ENCODE peak calls at places on chromosomes 16 and 17, in seven cellular contexts. P is breast epithelium, R is left ventricle myocardium inferior, G is ovary, V is epithelial cell of esophagus, Y is mammary epithelial cell, N is pancreas. J is an unnamed sample.

GRCh38 chr17:61862105-61862574 is 1.2 kb downstream of the BRIP1 start:
- DNase-seq in P (no peak), N (no peak), G (no peak), Y (peak), V (peak), R (no peak), J (no peak)

GRCh38 chr17:39665642-39666221 is 583 bp downstream of the TCAP start:
- DNase-seq in N (no peak), R (no peak), V (peak), P (no peak), Y (no peak), G (no peak), J (no peak)

GRCh38 chr17:83062011-83062817 is 17.2 kb upstream of the METRNL start:
- DNase-seq in V (no peak), Y (no peak), P (peak), G (no peak), R (no peak), N (no peak), J (peak)

GRCh38 chr17:29383687-29384086 is 6.5 kb upstream of the TAOK1 start:
- DNase-seq in Y (peak), V (peak), R (no peak), G (no peak), P (no peak), N (no peak), J (no peak)

GRCh38 chr17:83052241-83052564 is 27.2 kb upstream of the METRNL start:
- DNase-seq in Y (no peak), G (no peak), N (no peak), V (no peak), P (no peak), R (no peak), J (peak)

GRCh38 chr16:67946128-67946569 is 2.2 kb upstream of the LCAT start:
- DNase-seq in Y (no peak), N (no peak), R (no peak), G (no peak), V (no peak), P (no peak), J (no peak)

GRCh38 chr17:33200116-33200515 is 93.0 kb downstream of the ASIC2 start:
- DNase-seq in R (no peak), G (no peak), N (no peak), V (peak), Y (peak), P (no peak), J (no peak)

GRCh38 chr17:60383379-60383778 is 8.6 kb downstream of the USP32 start:
- DNase-seq in G (no peak), R (no peak), P (no peak), Y (no peak), V (no peak), N (no peak), J (no peak)

GRCh38 chr16:50637716-50638602 is 43.2 kb downstream of the SNX20 start:
- DNase-seq in G (no peak), V (no peak), R (no peak), P (no peak), Y (no peak), N (no peak), J (no peak)

GRCh38 chr16:25691519-25692091 is at the start of gene HS3ST4:
- DNase-seq in N (no peak), V (no peak), P (no peak), Y (no peak), R (no peak), G (no peak), J (no peak)

GRCh38 chr17:56289321-56289720 is 136.0 kb downstream of the ANKFN1 start:
- DNase-seq in N (no peak), R (no peak), P (no peak), G (no peak), V (no peak), Y (no peak), J (no peak)

GRCh38 chr17:30720013-30720471 is 104.5 kb downstream of the CRLF3 start:
- DNase-seq in V (no peak), Y (no peak), G (peak), P (no peak), N (no peak), R (peak), J (peak)

GRCh38 chr17:336110-337021 is 16.2 kb downstream of the RPH3AL start:
- DNase-seq in N (peak), Y (no peak), P (no peak), G (peak), R (peak), V (no peak), J (peak)

GRCh38 chr17:79011451-79012147 is 2.0 kb upstream of the CANT1 start:
- DNase-seq in G (peak), R (no peak), N (no peak), P (no peak), Y (peak), V (peak), J (no peak)

GRCh38 chr17:31580331-31581021 is 189.0 kb downstream of the RAB11FIP4 start:
- DNase-seq in P (peak), N (no peak), R (no peak), G (no peak), Y (peak), V (peak), J (no peak)

GRCh38 chr16:12061336-12062055 is 85.0 kb downstream of the SNX29 start:
- DNase-seq in R (no peak), P (no peak), N (no peak), V (peak), Y (peak), G (no peak), J (no peak)

GRCh38 chr16:53022374-53022773 is 30.3 kb downstream of the CHD9NB start:
- DNase-seq in R (no peak), G (peak), P (no peak), V (peak), Y (peak), N (no peak), J (no peak)

GRCh38 chr16:70453117-70453890 is 1.1 kb upstream of the FCSK start:
- DNase-seq in N (no peak), Y (no peak), V (no peak), G (no peak), R (no peak), P (no peak), J (no peak)

GRCh38 chr16:79146-80054 is 1.4 kb downstream of the MPG start:
- DNase-seq in R (no peak), G (no peak), V (no peak), P (no peak), Y (no peak), N (no peak), J (no peak)

GRCh38 chr17:60170835-60171752 is 21.3 kb downstream of the CA4 start:
- DNase-seq in V (no peak), G (no peak), P (no peak), R (no peak), Y (no peak), N (no peak), J (no peak)

GRCh38 chr16:6663668-6664067 is 669.0 kb upstream of the RBFOX1 start:
- DNase-seq in P (no peak), Y (no peak), G (no peak), N (no peak), R (no peak), V (no peak), J (no peak)

GRCh38 chr16:6672507-6672906 is 660.1 kb upstream of the RBFOX1 start:
- DNase-seq in N (no peak), Y (no peak), V (no peak), G (no peak), R (no peak), P (no peak), J (no peak)

GRCh38 chr16:6665126-6665525 is 667.5 kb upstream of the RBFOX1 start:
- DNase-seq in R (no peak), N (no peak), G (no peak), P (no peak), V (no peak), Y (no peak), J (no peak)

GRCh38 chr16:6667393-6667792 is 665.3 kb upstream of the RBFOX1 start:
- DNase-seq in P (no peak), Y (no peak), V (no peak), R (no peak), G (no peak), N (no peak), J (no peak)
- H3K4me3 ChIP-seq in P (no peak), Y (no peak), V (no peak), R (no peak), G (no peak), N (no peak), J (no peak)

DNA sequence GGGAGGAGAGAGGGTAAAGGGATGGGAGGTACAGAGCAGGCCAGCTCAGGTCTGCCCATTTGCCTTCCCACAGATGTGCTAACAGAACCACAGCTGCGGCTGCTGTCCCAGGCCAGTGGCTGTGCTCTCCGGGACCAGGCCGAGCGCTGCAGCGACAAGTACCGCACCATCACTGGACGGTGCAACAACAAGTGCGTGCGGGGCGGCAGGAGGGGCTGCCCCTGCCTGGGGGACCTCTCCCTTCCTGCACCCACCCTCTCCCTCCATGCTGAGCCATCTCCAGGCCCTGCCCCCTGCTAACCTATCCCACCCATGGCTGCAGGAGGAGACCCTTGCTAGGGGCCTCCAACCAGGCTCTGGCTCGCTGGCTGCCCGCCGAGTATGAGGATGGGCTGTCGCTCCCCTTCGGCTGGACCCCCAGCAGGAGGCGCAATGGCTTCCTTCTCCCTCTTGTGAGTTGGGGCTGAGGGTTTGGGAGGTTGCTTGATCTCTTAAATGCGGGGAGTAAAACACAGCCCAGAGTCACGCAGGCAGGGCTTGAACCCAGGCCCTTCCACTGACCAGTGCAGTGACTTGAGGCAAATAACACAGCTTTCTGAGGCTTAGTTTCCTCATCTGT is 1.2 kb downstream of the EPX start:
- DNase-seq in N (no peak), P (no peak), Y (no peak), G (no peak), R (no peak), V (no peak), J (no peak)
- TF ChIP-seq CTCF in N (no peak), P (no peak), Y (no peak), G (no peak), R (no peak), V (no peak), J (no peak)

GRCh38 chr16:1941162-1941923 is 1.7 kb downstream of the MSRB1 start:
- DNase-seq in G (no peak), V (no peak), P (no peak), Y (no peak), R (no peak), N (peak), J (no peak)
- H3K4me3 ChIP-seq in G (no peak), V (no peak), P (peak), Y (peak), R (peak), N (peak), J (no peak)

DNA sequence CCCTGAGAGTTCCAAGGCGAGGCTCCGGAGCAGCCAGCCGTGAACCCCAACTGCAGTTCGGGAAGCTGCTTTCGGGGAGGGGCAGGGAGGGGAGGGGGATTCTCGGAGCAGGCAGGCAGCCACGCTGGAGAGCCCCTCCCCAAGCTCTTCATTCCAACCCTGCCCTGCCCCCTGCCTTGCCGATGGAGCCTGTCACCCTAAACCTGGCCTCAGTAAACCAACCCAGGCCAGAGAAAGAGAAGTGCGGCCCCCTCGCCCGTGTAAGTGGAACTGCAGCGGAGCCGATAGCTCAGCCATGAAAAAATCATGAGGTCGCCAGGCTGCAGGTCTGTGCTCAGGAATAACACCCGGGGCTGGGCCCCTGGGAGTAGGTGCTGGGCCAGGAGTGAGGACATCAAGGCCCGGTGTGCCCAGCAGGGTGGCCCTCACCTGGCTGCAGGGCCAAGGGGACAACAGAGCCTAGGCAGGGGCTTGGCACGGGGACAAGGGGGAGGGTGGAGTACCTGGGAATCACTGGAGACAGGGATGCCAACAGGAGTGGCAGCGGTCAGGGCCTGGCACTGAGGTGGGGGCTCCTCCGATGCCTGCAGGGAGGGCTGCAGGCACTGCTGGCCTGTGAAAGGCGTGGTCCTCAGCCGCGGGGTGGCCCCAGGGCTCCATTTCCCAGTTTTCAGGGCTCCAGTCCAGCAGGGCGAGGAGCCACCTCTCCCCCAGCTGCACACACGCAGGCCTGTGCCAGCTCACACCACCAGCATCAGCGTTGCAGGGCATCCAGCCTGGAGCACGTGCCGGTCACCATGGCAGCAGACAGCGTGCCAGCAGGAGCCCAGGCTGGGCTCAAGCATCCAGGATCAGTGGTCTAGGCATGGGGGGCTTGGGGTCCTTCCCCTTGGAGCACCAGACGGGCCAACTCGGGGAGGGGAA is 4.8 kb upstream of the FSCN2 start:
- DNase-seq in V (no peak), R (no peak), Y (no peak), N (peak), G (no peak), P (no peak), J (no peak)
- TF ChIP-seq CTCF in V (peak), R (no peak), Y (no peak), N (no peak), G (no peak), P (no peak), J (no peak)

GRCh38 chr16:89476379-89476778 is 14.0 kb downstream of the ANKRD11 start:
- DNase-seq in V (peak), N (peak), R (no peak), Y (peak), G (no peak), P (peak), J (no peak)
- H3K4me3 ChIP-seq in V (peak), N (no peak), R (no peak), Y (peak), G (no peak), P (no peak), J (no peak)

GRCh38 chr17:73304971-73305786 is 6.6 kb downstream of the CDC42EP4 start:
- DNase-seq in N (no peak), R (peak), V (peak), P (no peak), Y (peak), G (peak), J (no peak)
- TF ChIP-seq CTCF in N (no peak), R (peak), V (peak), P (no peak), Y (no peak), G (peak), J (peak)

DNA sequence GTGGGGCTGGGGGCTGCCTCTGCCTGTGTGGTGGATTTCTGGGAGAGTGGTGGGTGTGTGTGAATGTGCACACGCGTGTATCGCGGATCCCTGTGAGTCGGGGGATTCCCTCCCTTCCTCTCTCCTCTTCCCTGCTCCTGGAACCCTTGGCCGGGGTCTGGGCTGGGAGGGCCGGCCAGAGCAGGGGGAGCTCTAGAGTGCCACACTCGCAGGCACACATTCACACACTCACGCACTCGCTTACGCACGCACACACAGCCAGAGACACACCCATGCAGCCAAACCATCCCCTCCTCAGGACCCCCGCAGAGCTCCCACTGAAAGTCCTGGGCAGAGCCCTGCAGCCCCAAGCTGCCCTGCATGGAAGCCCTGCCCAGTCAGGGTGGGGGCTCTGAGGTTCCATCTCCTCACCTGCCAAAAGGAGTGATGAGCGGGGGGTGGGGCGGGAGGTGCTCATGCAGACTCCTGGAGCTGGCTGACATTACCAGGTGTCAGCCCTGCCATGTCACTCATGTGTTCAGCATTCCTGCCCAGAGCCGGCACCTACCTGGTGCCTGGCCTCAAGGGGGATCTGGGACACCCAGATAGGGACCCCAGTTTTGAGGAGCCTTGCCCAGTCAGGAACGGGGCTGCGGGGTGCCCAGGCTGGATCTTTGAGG is 1.9 kb downstream of the NECAB2 start:
- DNase-seq in R (peak), G (no peak), Y (no peak), V (no peak), P (no peak), N (no peak), J (no peak)
- H3K4me3 ChIP-seq in R (no peak), G (no peak), Y (no peak), V (no peak), P (no peak), N (no peak), J (no peak)

DNA sequence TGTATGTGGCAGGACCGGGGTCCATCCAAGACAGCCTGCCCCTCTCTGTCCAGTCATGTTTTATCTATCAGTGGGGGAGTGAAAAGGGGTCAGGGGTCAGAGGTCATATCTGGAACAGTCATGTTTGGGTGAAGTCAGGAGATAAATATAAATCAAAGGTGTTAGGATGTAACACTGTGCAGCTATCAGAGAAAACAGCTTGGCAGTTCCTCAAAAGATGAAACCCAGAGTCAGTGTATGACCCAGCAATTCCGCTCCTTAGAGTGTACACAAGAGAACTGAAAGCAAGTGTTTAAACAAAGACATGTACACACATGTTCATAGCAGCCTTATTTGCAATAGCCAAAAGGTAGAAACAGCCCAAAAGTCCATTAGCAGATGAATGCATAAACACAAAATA is 361.3 kb downstream of the FOXL1 start:
- DNase-seq in P (no peak), Y (no peak), R (no peak), G (no peak), N (no peak), V (peak), J (no peak)
- TF ChIP-seq CTCF in P (no peak), Y (no peak), R (no peak), G (no peak), N (no peak), V (no peak), J (no peak)